ENCODE peak calls at places on chromosomes 12 and 14, in five cellular contexts. Z is right lobe of liver, Y is AG10803, J is K562, K is spleen. U is an unnamed sample.

GRCh38 chr12:4833511-4833910 is 76.2 kb upstream of the KCNA1 start:
- DNase-seq in Z (no peak), Y (no peak), J (no peak), K (no peak), U (no peak)

GRCh38 chr12:42705863-42706262 is 116.3 kb upstream of the PRICKLE1 start:
- DNase-seq in Z (no peak), Y (peak; percentile 84), J (no peak), K (peak; percentile 71), U (peak; percentile 96)

GRCh38 chr12:103495158-103495782 is 498 bp downstream of the C12orf42 start:
- DNase-seq in Z (no peak), Y (no peak), J (no peak), K (peak; percentile 95), U (no peak)

GRCh38 chr12:107337354-107338095 is 244.2 kb upstream of the CRY1 start:
- DNase-seq in Z (no peak), Y (no peak), J (no peak), K (no peak), U (peak; percentile 57)

GRCh38 chr12:4991373-4991772 is 52.3 kb upstream of the KCNA5 start:
- DNase-seq in Z (peak; percentile 14), Y (no peak), J (no peak), K (no peak), U (no peak)

GRCh38 chr12:75747572-75747995 is 236.2 kb upstream of the KRR1 start:
- DNase-seq in Z (no peak), Y (peak; percentile 74), J (no peak), K (no peak), U (peak; percentile 89)

GRCh38 chr12:47818701-47819543 is 781 bp downstream of the HDAC7 start:
- DNase-seq in Z (peak; percentile 70), Y (peak; percentile 37), J (peak; percentile 83), K (peak; percentile 95), U (no peak)

GRCh38 chr14:87261621-87262020 is 731.4 kb downstream of the GALC start:
- DNase-seq in Z (no peak), Y (no peak), J (no peak), K (no peak), U (no peak)

GRCh38 chr14:24959791-24960331 is 90.1 kb downstream of the STXBP6 start:
- DNase-seq in Z (no peak), Y (no peak), J (no peak), K (no peak), U (peak; percentile 16)

GRCh38 chr14:99721792-99722516 is 37.9 kb downstream of the CYP46A1 start:
- DNase-seq in Z (peak; percentile 35), Y (no peak), J (no peak), K (no peak), U (no peak)

GRCh38 chr12:41217731-41218130 is 29.6 kb downstream of the PDZRN4 start:
- DNase-seq in Z (no peak), Y (no peak), J (no peak), K (no peak), U (no peak)

GRCh38 chr14:66944872-66945271 is 244.4 kb upstream of the GARIN2 start:
- DNase-seq in Z (no peak), Y (peak; percentile 20), J (peak; percentile 31), K (no peak), U (peak; percentile 46)

GRCh38 chr14:31229638-31230229 is 22.1 kb upstream of the HECTD1 start:
- DNase-seq in Z (peak; percentile 90), Y (peak; percentile 98), J (peak; percentile 91), K (no peak), U (peak; percentile 99)

GRCh38 chr14:51145246-51145645 is 50.3 kb upstream of the TRIM9 start:
- DNase-seq in Z (no peak), Y (no peak), J (no peak), K (no peak), U (peak; percentile 55)

GRCh38 chr14:99726538-99727095 is 42.5 kb downstream of the CYP46A1 start:
- DNase-seq in Z (peak; percentile 38), Y (no peak), J (no peak), K (no peak), U (no peak)

GRCh38 chr12:113059071-113059595 is 2.6 kb downstream of the DTX1 start:
- DNase-seq in Z (no peak), Y (no peak), J (no peak), K (no peak), U (no peak)

GRCh38 chr14:101215936-101216335 is 312.4 kb upstream of the RTL1 start:
- DNase-seq in Z (peak; percentile 29), Y (no peak), J (no peak), K (peak; percentile 49), U (no peak)
- H3K4me3 ChIP-seq in Z (no peak overlapping the region), Y (no peak overlapping the region), J (no peak overlapping the region), K (no peak overlapping the region), U (no peak overlapping the region)

DNA sequence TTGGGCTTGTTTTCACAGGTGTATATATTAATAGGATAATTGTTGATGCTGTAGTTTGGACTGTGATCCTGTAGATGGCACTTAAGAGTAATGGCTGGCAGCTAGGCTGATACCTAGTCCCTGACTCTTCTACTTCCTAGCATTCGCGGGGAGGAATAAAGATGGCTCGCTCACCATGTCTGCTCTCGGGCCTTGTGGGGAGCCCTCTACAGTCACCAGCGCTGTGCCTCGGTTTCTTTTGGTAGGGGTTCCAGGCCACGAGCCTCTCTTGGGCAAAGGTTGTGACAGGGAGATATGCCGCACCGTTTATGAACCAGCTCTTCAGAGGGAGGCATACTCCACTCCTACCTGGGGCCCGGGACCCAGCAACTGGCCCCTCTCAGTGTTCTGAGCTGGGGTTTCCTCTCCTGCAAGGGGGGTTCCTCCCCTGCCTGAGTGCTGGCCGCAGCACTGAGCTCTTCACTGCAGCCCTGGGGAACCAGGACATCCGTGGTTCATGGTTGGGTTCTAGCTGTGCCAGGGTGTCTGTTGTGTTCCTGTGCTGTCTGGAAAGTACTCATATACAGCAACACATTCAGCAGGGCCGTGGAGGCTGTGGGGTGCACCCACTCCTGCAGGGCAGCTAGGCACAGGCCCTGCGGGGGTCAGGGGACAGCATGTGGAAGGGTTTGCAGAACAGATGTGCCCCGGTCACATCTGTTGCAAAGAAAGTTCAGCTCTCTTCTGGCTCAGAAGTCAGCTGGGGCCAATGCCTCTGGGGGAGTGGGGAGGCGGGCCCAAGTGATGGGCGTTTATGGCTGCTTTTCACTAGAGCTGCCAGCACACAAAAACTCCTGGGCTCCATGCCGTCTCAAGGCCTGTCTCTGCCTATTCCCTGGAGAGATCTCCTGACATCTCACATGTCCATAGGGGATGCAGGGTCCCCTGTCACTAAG is 147.9 kb downstream of the PPFIA2 start:
- DNase-seq in Z (no peak), Y (no peak), J (peak; percentile 0), K (peak; percentile 59), U (peak; percentile 6)
- TF ChIP-seq CTCF in Z (peak; percentile 34), Y (peak; percentile 40), J (no peak), K (no peak), U (peak; percentile 32)

GRCh38 chr12:57278465-57279453 is 27.8 kb upstream of the STAC3 start:
- DNase-seq in Z (no peak), Y (no peak), J (no peak), K (no peak), U (no peak)

GRCh38 chr12:57276935-57277563 is 26.1 kb upstream of the STAC3 start:
- DNase-seq in Z (no peak), Y (peak; percentile 25), J (peak; percentile 56), K (no peak), U (peak; percentile 52)

DNA sequence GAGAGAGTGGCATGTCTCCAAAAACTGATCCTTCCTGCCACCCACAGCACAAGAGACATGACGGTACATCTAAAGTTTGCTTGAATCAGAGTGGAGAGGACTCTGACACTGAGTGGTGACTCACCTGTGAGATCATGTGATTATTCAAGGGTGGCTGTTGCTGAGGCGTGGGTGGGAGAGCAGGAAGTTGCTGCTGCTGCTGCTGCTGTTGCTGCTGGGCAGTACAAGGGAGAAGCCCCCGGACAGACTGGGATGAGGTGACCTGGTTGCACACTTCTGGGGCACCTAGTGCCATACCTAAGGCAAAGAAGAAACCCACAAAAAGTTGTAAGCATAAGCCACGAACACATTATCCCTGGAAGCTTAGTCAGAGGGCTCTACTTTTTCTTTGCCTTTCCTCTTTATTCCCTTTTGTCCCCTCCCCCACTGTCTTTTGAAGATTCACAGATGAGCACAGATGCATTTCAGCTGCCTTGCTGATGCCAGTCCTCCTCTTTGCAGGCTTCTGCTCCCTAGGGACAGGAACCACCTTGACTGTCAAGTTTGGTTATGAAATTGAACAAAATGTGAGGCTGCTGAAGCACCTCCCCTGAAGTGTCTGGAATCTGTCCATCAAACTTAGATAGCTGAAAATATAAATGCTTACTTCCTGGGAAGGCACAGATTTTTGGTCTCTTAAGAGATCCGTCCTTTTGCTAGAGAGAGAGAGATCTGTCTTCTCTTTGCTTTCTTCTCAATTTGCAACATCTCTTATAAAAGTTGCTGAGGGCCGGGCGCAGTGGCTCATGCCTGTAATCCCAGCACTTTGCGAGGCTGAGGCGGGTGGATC is 29.5 kb upstream of the STAC3 start:
- DNase-seq in Z (no peak), Y (peak; percentile 85), J (peak; percentile 89), K (peak; percentile 86), U (peak; percentile 99)
- H3K4me3 ChIP-seq in Z (no peak overlapping the region), Y (no peak overlapping the region), J (peak overlapping the region; percentile 9), K (no peak overlapping the region), U (peak overlapping the region; percentile 23)

GRCh38 chr12:30963709-30964564 is 37.4 kb downstream of the TSPAN11 start:
- DNase-seq in Z (no peak), Y (no peak), J (no peak), K (peak; percentile 72), U (no peak)
- TF ChIP-seq CTCF in Z (no peak), Y (no peak), J (no peak), K (no peak), U (no peak)

GRCh38 chr14:68955164-68955921 is 23.8 kb downstream of the ACTN1 start:
- DNase-seq in Z (no peak), Y (peak; percentile 68), J (no peak), K (no peak), U (peak; percentile 77)
- H3K4me3 ChIP-seq in Z (no peak overlapping the region), Y (no peak overlapping the region), J (no peak overlapping the region), K (no peak overlapping the region), U (no peak overlapping the region)

DNA sequence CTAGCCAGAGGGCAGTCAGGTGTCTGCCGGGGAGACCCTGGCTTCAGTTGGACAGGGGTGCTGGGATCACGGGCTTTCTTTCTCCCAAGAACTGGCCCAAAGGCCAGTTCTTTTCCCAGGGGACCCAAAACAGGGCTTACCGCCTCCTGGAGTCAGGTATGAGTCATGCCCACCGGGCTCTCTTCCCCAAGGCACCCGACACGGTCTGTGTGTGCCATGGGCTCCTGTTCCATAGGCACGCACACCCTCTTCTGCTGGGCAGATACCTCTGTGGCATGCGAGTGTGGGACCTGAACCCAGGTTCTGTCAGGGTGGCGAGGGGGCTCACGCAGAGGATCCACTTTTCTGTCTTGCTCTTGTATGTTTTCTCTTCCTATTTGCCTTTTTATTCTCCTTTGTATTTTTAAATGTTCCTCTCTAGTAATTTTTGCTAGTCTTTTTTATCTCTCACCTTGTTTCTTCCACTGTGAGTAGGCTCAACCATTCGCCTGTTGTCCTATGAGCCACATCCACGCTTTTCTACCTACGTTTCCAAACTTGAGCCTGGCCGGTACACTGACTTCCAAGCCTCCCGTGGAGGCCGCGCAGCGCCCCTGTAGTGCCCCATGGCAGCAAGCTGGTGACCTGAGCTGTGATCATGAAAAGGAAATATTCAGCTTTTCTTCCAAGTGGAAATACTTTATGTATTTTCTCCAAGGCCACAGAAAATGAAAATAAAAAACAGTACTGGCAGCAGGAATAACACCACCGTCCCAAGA is 362.2 kb downstream of the CACNA1C start:
- DNase-seq in Z (no peak), Y (no peak), J (no peak), K (peak; percentile 65), U (peak; percentile 64)
- TF ChIP-seq CTCF in Z (no peak), Y (no peak), J (no peak), K (no peak), U (no peak)